ENCODE peak calls at places on chromosomes 12 and 14, in five cellular contexts. One of them, this sample, is unnamed.

GRCh38 chr14:74414380-74414779 is 11.6 kb downstream of the SYNDIG1L start:
- DNase-seq in GM12878: no peak
- DNase-seq in A549: no peak
- DNase-seq in HepG2: no peak
- DNase-seq in H1: no peak
- DNase-seq in this sample: no peak

GRCh38 chr12:6326316-6326959 is 15.4 kb downstream of the TNFRSF1A start:
- DNase-seq in GM12878: no peak
- DNase-seq in A549: peak
- DNase-seq in HepG2: peak
- DNase-seq in H1: peak
- DNase-seq in this sample: peak

GRCh38 chr14:59159169-59159568 is 29.3 kb upstream of the DAAM1 start:
- DNase-seq in GM12878: no peak
- DNase-seq in A549: no peak
- DNase-seq in HepG2: no peak
- DNase-seq in H1: no peak
- DNase-seq in this sample: no peak

GRCh38 chr14:73784065-73784987 is 67.3 kb upstream of the PTGR2 start:
- DNase-seq in GM12878: no peak
- DNase-seq in A549: no peak
- DNase-seq in HepG2: no peak
- DNase-seq in H1: no peak
- DNase-seq in this sample: no peak

GRCh38 chr14:77022219-77022852 is 6.2 kb downstream of the IRF2BPL start:
- DNase-seq in GM12878: no peak
- DNase-seq in A549: no peak
- DNase-seq in HepG2: no peak
- DNase-seq in H1: no peak
- DNase-seq in this sample: no peak

GRCh38 chr14:24338843-24339242 is 948 bp downstream of the RIPK3 start:
- DNase-seq in GM12878: no peak
- DNase-seq in A549: no peak
- DNase-seq in HepG2: no peak
- DNase-seq in H1: no peak
- DNase-seq in this sample: no peak

GRCh38 chr12:94849411-94849976 is 154.0 kb downstream of the NDUFA12 start:
- DNase-seq in GM12878: no peak
- DNase-seq in A549: no peak
- DNase-seq in HepG2: no peak
- DNase-seq in H1: no peak
- DNase-seq in this sample: no peak

GRCh38 chr12:113788020-113788856 is 177.9 kb downstream of the RBM19 start:
- DNase-seq in GM12878: no peak
- DNase-seq in A549: no peak
- DNase-seq in HepG2: no peak
- DNase-seq in H1: no peak
- DNase-seq in this sample: no peak

GRCh38 chr12:113889076-113889475 is 77.0 kb downstream of the RBM19 start:
- DNase-seq in GM12878: no peak
- DNase-seq in A549: no peak
- DNase-seq in HepG2: peak
- DNase-seq in H1: no peak
- DNase-seq in this sample: no peak

GRCh38 chr12:80958162-80958561 is 20.4 kb upstream of the LIN7A start:
- DNase-seq in GM12878: no peak
- DNase-seq in A549: no peak
- DNase-seq in HepG2: peak
- DNase-seq in H1: no peak
- DNase-seq in this sample: no peak

GRCh38 chr14:42664185-42664584 is 1057.5 kb downstream of the LRFN5 start:
- DNase-seq in GM12878: no peak
- DNase-seq in A549: no peak
- DNase-seq in HepG2: no peak
- DNase-seq in H1: no peak
- DNase-seq in this sample: no peak

GRCh38 chr12:28939427-28939826 is 209.7 kb upstream of the FAR2 start:
- DNase-seq in GM12878: no peak
- DNase-seq in A549: no peak
- DNase-seq in HepG2: no peak
- DNase-seq in H1: no peak
- DNase-seq in this sample: no peak

GRCh38 chr12:124698211-124698997 is 131.0 kb upstream of the NCOR2 start:
- DNase-seq in GM12878: no peak
- DNase-seq in A549: no peak
- DNase-seq in HepG2: no peak
- DNase-seq in H1: no peak
- DNase-seq in this sample: no peak

GRCh38 chr12:124452576-124453391 is 114.6 kb downstream of the NCOR2 start:
- DNase-seq in GM12878: no peak
- DNase-seq in A549: no peak
- DNase-seq in HepG2: no peak
- DNase-seq in H1: no peak
- DNase-seq in this sample: no peak

GRCh38 chr12:49446571-49446970 is 79.3 kb downstream of the SPATS2 start:
- DNase-seq in GM12878: no peak
- DNase-seq in A549: no peak
- DNase-seq in HepG2: no peak
- DNase-seq in H1: no peak
- DNase-seq in this sample: no peak

GRCh38 chr12:49451468-49452259 is 84.4 kb downstream of the SPATS2 start:
- DNase-seq in GM12878: peak
- DNase-seq in A549: no peak
- DNase-seq in HepG2: no peak
- DNase-seq in H1: no peak
- DNase-seq in this sample: no peak

GRCh38 chr12:49442915-49443314 is 75.7 kb downstream of the SPATS2 start:
- DNase-seq in GM12878: no peak
- DNase-seq in A549: no peak
- DNase-seq in HepG2: no peak
- DNase-seq in H1: no peak
- DNase-seq in this sample: no peak

DNA sequence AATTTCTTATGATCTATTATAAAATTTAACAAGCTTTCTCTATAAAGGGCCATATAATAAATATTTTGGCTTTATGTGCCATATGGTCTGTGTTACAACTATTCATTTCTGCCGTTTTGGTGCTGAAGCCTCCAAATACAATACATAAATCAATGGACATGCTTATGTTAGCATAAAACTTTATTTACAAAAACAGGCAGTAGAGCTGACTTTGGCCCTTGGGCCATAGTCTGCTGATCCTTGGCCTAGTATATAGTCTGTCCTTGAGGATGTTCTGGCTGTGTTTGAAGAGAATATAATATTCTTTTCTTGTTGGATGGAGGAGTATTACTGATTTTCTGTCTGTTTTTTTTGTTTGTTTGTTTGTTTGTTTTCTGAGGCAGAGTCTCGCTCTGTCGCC is 81.6 kb downstream of the SPATS2 start:
- DNase-seq in GM12878: no peak
- DNase-seq in A549: no peak
- DNase-seq in HepG2: no peak
- DNase-seq in H1: no peak
- DNase-seq in this sample: no peak
- TF ChIP-seq KDM1A in GM12878: no peak
- TF ChIP-seq KDM1A in A549: no peak
- TF ChIP-seq KDM1A in HepG2: no peak
- TF ChIP-seq KDM1A in H1: no peak
- TF ChIP-seq KDM1A in this sample: no peak

GRCh38 chr12:108583971-108584370 is 13.9 kb downstream of the TMEM119 start:
- DNase-seq in GM12878: no peak
- DNase-seq in A549: no peak
- DNase-seq in HepG2: no peak
- DNase-seq in H1: no peak
- DNase-seq in this sample: no peak
- TF ChIP-seq KDM1A in GM12878: no peak
- TF ChIP-seq KDM1A in A549: no peak
- TF ChIP-seq KDM1A in HepG2: no peak
- TF ChIP-seq KDM1A in H1: no peak
- TF ChIP-seq KDM1A in this sample: no peak

GRCh38 chr14:22589096-22589839 is at the start of gene DAD1:
- DNase-seq in GM12878: peak
- DNase-seq in A549: peak
- DNase-seq in HepG2: peak
- DNase-seq in H1: peak
- DNase-seq in this sample: peak
- TF ChIP-seq KDM1A in GM12878: no peak
- TF ChIP-seq KDM1A in A549: no peak
- TF ChIP-seq KDM1A in HepG2: peak
- TF ChIP-seq KDM1A in H1: no peak
- TF ChIP-seq KDM1A in this sample: no peak

DNA sequence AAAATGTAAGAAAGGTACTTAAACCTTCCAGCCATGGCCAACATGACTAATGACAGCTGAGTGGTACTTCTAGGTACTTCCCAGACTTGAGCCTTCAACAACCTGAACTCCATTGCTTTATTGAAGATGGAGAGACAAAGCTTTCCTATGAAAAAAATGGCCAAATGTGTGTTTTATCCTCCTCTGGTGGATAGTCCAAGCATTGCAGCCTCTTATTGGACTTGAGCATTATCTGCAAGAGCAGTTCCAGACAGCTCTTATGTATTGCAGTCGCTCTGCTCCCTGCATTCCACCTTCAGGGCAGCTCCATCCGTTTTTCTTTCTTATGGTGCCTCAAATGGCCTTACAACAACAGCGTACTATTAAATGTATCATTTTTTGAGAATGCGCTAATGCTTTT is 588.2 kb downstream of the NRXN3 start:
- DNase-seq in GM12878: peak
- DNase-seq in A549: peak
- DNase-seq in HepG2: peak
- DNase-seq in H1: no peak
- DNase-seq in this sample: peak
- TF ChIP-seq KDM1A in GM12878: no peak
- TF ChIP-seq KDM1A in A549: no peak
- TF ChIP-seq KDM1A in HepG2: no peak
- TF ChIP-seq KDM1A in H1: no peak
- TF ChIP-seq KDM1A in this sample: no peak

GRCh38 chr12:120940799-120941198 is 36.6 kb upstream of the SPPL3 start:
- DNase-seq in GM12878: no peak
- DNase-seq in A549: peak
- DNase-seq in HepG2: no peak
- DNase-seq in H1: no peak
- DNase-seq in this sample: no peak
- TF ChIP-seq KDM1A in GM12878: no peak
- TF ChIP-seq KDM1A in A549: no peak
- TF ChIP-seq KDM1A in HepG2: no peak
- TF ChIP-seq KDM1A in H1: no peak
- TF ChIP-seq KDM1A in this sample: no peak

GRCh38 chr12:1858456-1858855 is 38.1 kb downstream of the LRTM2 start:
- DNase-seq in GM12878: no peak
- DNase-seq in A549: no peak
- DNase-seq in HepG2: no peak
- DNase-seq in H1: no peak
- DNase-seq in this sample: no peak
- TF ChIP-seq KDM1A in GM12878: no peak
- TF ChIP-seq KDM1A in A549: no peak
- TF ChIP-seq KDM1A in HepG2: no peak
- TF ChIP-seq KDM1A in H1: no peak
- TF ChIP-seq KDM1A in this sample: no peak

GRCh38 chr12:51217133-51217967 is 512 bp downstream of the POU6F1 start:
- DNase-seq in GM12878: no peak
- DNase-seq in A549: peak
- DNase-seq in HepG2: no peak
- DNase-seq in H1: peak
- DNase-seq in this sample: peak
- TF ChIP-seq KDM1A in GM12878: no peak
- TF ChIP-seq KDM1A in A549: no peak
- TF ChIP-seq KDM1A in HepG2: no peak
- TF ChIP-seq KDM1A in H1: no peak
- TF ChIP-seq KDM1A in this sample: peak

GRCh38 chr14:65321370-65321875 is 91.1 kb upstream of the FUT8 start:
- DNase-seq in GM12878: peak
- DNase-seq in A549: peak
- DNase-seq in HepG2: no peak
- DNase-seq in H1: no peak
- DNase-seq in this sample: no peak
- TF ChIP-seq KDM1A in GM12878: no peak
- TF ChIP-seq KDM1A in A549: no peak
- TF ChIP-seq KDM1A in HepG2: no peak
- TF ChIP-seq KDM1A in H1: no peak
- TF ChIP-seq KDM1A in this sample: no peak

DNA sequence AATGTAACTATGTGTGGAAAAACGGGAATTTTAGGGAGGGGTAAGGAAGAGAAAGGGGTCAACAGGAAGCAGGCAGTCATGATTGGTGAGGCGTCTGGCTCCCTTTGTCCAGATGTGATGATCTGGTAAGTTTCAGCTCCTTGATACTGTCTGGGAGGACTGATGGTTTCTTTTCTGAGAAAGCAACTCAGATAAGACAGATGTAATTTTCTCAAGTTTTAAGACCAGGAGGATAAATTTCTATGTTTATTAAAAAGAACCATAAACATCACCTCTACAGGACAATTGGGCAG is 21.9 kb upstream of the AMN1 start:
- DNase-seq in GM12878: no peak
- DNase-seq in A549: peak
- DNase-seq in HepG2: no peak
- DNase-seq in H1: no peak
- DNase-seq in this sample: no peak
- TF ChIP-seq KDM1A in GM12878: no peak
- TF ChIP-seq KDM1A in A549: no peak
- TF ChIP-seq KDM1A in HepG2: no peak
- TF ChIP-seq KDM1A in H1: no peak
- TF ChIP-seq KDM1A in this sample: no peak

DNA sequence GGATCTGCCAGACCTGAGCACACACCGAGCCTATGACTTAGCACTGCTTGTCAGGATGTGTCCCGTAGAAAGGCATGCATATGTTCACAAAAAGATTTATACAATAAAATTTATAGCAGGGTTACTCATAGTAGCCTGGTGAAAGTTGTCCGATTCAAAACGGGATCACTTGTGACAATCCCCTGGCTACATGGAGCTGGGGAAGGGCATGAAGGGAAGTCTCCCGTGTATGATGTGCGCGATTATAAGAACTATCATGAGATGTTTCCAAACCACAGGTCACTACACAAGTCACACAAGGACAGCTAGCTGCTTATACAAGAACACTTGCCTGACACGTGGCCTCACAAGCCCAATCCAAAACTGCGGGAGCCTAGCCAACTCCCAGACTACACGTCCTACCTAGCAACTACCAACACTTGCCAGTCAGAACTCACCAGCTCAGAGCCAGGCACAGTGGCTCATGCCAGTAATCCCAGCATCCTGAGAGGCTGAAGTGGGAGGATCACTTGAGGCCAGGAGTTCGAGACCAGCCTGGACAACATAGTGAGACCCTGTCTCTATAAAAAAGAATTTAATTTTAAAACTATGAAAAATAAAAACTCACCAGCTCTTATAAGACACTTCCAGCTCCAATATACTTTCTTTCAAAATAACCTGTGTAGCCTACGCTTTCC is 7.5 kb upstream of the CDCA4 start:
- DNase-seq in GM12878: no peak
- DNase-seq in A549: no peak
- DNase-seq in HepG2: no peak
- DNase-seq in H1: no peak
- DNase-seq in this sample: no peak
- TF ChIP-seq KDM1A in GM12878: no peak
- TF ChIP-seq KDM1A in A549: no peak
- TF ChIP-seq KDM1A in HepG2: no peak
- TF ChIP-seq KDM1A in H1: no peak
- TF ChIP-seq KDM1A in this sample: no peak